ENCODE peak calls at places on chromosomes 11 and 22, in six cellular contexts. D is A549, E is endothelial cell of umbilical vein, S is K562, Q is HepG2, P is GM12878. Z is an unnamed sample.

GRCh38 chr11:74311352-74311926 is at the start of gene P4HA3:
- DNase-seq in D (peak; percentile 77), E (peak; percentile 78), S (peak; percentile 93), Q (peak; percentile 13), P (no peak), Z (peak; percentile 69)

GRCh38 chr22:49775191-49776052 is 52.3 kb downstream of the BRD1 start:
- DNase-seq in D (no peak), E (no peak), S (no peak), Q (no peak), P (no peak), Z (no peak)

GRCh38 chr22:17542452-17542851 is 20.8 kb upstream of the SLC25A18 start:
- DNase-seq in D (no peak), E (no peak), S (no peak), Q (no peak), P (no peak), Z (no peak)

GRCh38 chr11:10051868-10052586 is 242.0 kb downstream of the SBF2 start:
- DNase-seq in D (no peak), E (peak; percentile 66), S (no peak), Q (no peak), P (no peak), Z (no peak)

GRCh38 chr11:108601150-108601549 is 7.6 kb upstream of the EXPH5 start:
- DNase-seq in D (no peak), E (no peak), S (no peak), Q (no peak), P (no peak), Z (no peak)

GRCh38 chr22:20569059-20570058 is 61.9 kb downstream of the MED15 start:
- DNase-seq in D (peak; percentile 87), E (no peak), S (no peak), Q (no peak), P (peak; percentile 33), Z (no peak)

GRCh38 chr11:79045811-79046304 is 395.0 kb downstream of the TENM4 start:
- DNase-seq in D (no peak), E (no peak), S (no peak), Q (no peak), P (no peak), Z (no peak)

GRCh38 chr22:49312601-49313000 is 515.1 kb downstream of the BRD1 start:
- DNase-seq in D (no peak), E (no peak), S (no peak), Q (no peak), P (no peak), Z (no peak)

GRCh38 chr11:64643927-64644326 is 52.9 kb downstream of the SLC22A12 start:
- DNase-seq in D (no peak), E (no peak), S (no peak), Q (no peak), P (no peak), Z (no peak)

GRCh38 chr11:102559839-102560238 is 29.3 kb upstream of the MMP7 start:
- DNase-seq in D (no peak), E (no peak), S (no peak), Q (no peak), P (no peak), Z (no peak)

GRCh38 chr11:107707807-107708206 is 4.0 kb downstream of the SLN start:
- DNase-seq in D (no peak), E (no peak), S (no peak), Q (no peak), P (no peak), Z (no peak)

GRCh38 chr11:20864628-20865027 is 195.2 kb downstream of the NELL1 start:
- DNase-seq in D (no peak), E (no peak), S (no peak), Q (no peak), P (no peak), Z (no peak)

GRCh38 chr22:39238124-39238466 is 6.7 kb downstream of the PDGFB start:
- DNase-seq in D (no peak), E (no peak), S (no peak), Q (no peak), P (no peak), Z (no peak)

GRCh38 chr11:66906077-66906929 is 49.4 kb downstream of the LRFN4 start:
- DNase-seq in D (no peak), E (no peak), S (no peak), Q (peak; percentile 81), P (no peak), Z (no peak)

GRCh38 chr22:30712094-30712493 is 17.4 kb downstream of the OSBP2 start:
- DNase-seq in D (no peak), E (no peak), S (no peak), Q (no peak), P (no peak), Z (no peak)

GRCh38 chr11:93846411-93846810 is 4.0 kb downstream of the VSTM5 start:
- DNase-seq in D (no peak), E (no peak), S (no peak), Q (no peak), P (no peak), Z (no peak)

GRCh38 chr11:65529475-65530156 is 4.7 kb downstream of the SCYL1 start:
- DNase-seq in D (no peak), E (no peak), S (no peak), Q (peak; percentile 50), P (no peak), Z (no peak)

GRCh38 chr11:76782526-76783293 is 446 bp upstream of the TSKU start:
- DNase-seq in D (peak; percentile 87), E (peak; percentile 86), S (peak; percentile 93), Q (peak; percentile 82), P (no peak), Z (peak; percentile 96)

GRCh38 chr11:78038697-78039313 is 15.7 kb upstream of the KCTD14 start:
- DNase-seq in D (no peak), E (peak; percentile 26), S (no peak), Q (peak; percentile 90), P (no peak), Z (no peak)

GRCh38 chr11:132444891-132445290 is 1074.5 kb downstream of the NTM start:
- DNase-seq in D (no peak), E (no peak), S (no peak), Q (no peak), P (no peak), Z (no peak)

GRCh38 chr22:35217541-35217940 is 39.8 kb upstream of the HMGXB4 start:
- DNase-seq in D (no peak), E (no peak), S (no peak), Q (no peak), P (no peak), Z (no peak)

GRCh38 chr11:129704831-129705230 is 110.8 kb upstream of the TMEM45B start:
- DNase-seq in D (no peak), E (no peak), S (no peak), Q (no peak), P (no peak), Z (no peak)

GRCh38 chr11:119056397-119056999 is 507 bp downstream of the HYOU1 start:
- DNase-seq in D (peak; percentile 13), E (no peak), S (peak; percentile 61), Q (no peak), P (no peak), Z (peak; percentile 33)
- TF ChIP-seq MYC in D (no peak), E (no peak), S (no peak), Q (peak; percentile 9), P (no peak), Z (no peak)

DNA sequence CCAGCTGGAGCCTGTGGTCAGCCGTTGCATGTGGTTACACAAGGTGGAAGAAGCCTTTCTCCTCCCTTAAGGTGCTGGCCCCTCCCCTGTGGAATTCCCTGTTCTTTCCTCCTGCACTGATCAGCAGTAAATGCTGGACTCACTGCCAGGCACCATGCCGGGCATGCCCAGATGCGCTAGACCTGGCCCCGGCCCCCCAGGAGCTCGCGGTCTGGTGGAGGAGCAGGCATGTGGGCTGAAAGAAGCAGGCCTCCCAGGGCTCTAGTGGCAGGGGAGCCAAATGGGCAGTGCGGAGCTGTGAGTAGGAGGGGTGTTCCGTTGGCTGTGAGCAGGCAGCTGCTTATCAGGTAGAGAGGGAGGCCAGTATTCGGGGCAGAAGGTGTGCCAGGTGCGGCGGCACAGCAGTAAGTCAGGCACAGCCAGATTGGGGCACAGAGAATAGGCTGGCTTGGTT is 10.2 kb downstream of the DGKZ start:
- DNase-seq in D (no peak), E (no peak), S (no peak), Q (no peak), P (no peak), Z (peak; percentile 86)
- H3K4me3 ChIP-seq in D (no peak overlapping the region), E (no peak overlapping the region), S (no peak overlapping the region), Q (no peak overlapping the region), P (no peak overlapping the region), Z (peak overlapping the region; percentile 42)

GRCh38 chr11:2267871-2268825 is 2.2 kb downstream of the ASCL2 start:
- DNase-seq in D (no peak), E (no peak), S (no peak), Q (no peak), P (no peak), Z (no peak)

GRCh38 chr11:2267306-2267861 is 3.0 kb downstream of the ASCL2 start:
- DNase-seq in D (no peak), E (no peak), S (peak; percentile 47), Q (no peak), P (no peak), Z (no peak)

GRCh38 chr11:2265854-2266585 is 4.4 kb downstream of the ASCL2 start:
- DNase-seq in D (no peak), E (no peak), S (no peak), Q (no peak), P (no peak), Z (peak; percentile 26)

GRCh38 chr11:2265396-2265795 is 5.0 kb downstream of the ASCL2 start:
- DNase-seq in D (no peak), E (no peak), S (no peak), Q (no peak), P (peak; percentile 19), Z (peak; percentile 64)

DNA sequence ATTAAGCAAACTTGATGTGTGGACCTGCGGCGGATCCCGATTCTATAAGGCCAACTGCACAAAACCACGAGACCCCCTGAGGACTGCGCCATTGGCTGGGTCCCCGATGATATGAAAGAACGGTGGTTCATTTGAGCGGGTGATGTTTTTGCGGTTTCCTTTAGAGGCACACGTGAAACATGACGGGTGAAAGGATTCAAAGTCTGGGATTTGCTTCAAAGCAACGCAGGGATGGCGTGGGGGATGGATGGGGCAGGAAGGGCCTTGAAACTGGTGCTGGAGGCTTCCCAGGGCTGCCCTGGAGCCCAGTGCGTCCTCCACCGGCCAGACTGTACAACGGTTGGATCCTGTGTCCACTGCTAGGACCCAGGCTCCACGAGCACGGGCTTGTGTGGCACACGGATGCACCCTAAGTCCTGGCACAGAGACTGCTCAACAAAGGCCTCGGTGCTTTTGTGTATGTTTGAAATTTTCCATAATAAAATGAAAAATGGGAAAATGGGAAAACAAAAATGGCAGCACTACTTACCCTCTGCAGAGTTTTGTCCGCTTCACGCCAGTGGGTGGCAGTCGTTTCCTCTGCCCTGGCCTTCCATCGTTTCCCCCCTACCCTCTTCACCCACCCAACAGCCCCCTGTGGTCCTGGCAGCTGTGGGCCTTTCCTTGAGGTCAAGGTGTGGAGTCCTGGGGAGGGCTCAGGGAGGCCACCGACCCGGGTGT is 3.6 kb downstream of the ASCL2 start:
- DNase-seq in D (no peak), E (no peak), S (no peak), Q (no peak), P (no peak), Z (no peak)
- TF ChIP-seq MYC in D (no peak), E (no peak), S (no peak), Q (no peak), P (no peak), Z (no peak)

DNA sequence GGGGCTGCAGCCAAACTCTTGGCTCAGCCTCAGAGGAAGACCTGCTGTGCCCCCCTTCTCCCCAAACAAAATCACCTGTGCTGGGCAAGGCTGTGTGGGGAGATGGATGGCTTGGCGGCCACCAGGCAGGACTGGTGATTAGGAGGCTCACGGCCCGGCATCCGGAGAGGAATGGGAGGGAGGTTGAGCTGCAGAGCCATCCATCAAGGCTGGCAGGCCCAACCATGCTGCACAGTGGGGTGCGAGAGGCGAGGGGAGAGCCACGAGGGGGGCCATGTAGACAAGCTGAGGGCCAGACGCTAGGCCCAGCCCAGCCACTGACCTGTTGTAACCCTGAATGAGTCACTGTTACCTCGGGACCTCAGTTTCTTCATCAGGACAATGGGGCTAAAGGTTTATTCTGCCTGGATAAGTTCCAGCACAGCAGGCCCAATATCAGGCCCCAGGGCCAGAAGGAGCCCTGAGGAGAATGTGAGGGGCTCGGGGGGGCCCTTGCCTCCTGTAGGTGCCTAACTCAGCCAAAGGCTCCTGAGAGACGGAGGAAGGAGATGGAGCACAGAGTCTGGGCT is 18.2 kb downstream of the PDE2A start:
- DNase-seq in D (no peak), E (no peak), S (no peak), Q (no peak), P (no peak), Z (no peak)
- H3K4me3 ChIP-seq in D (no peak overlapping the region), E (no peak overlapping the region), S (no peak overlapping the region), Q (no peak overlapping the region), P (no peak overlapping the region), Z (no peak overlapping the region)